ENCODE peak calls at places on chromosomes 1 and 21, in five cellular contexts. T is mesenchymal stem cell, N is pancreas, P is sigmoid colon, B is ascending aorta. A is an unnamed sample.

GRCh38 chr1:68347415-68347814 is 102.3 kb downstream of the RPE65 start:
- DNase-seq in T (no peak), N (no peak), P (peak; percentile 64), B (no peak), A (no peak)

GRCh38 chr21:42080788-42081083 is 9.6 kb downstream of the UMODL1 start:
- DNase-seq in T (peak; percentile 94), N (no peak), P (no peak), B (no peak), A (peak; percentile 36)

GRCh38 chr1:52554756-52555155 is 1.9 kb upstream of the TUT4 start:
- DNase-seq in P (no peak), B (no peak), N (no peak), T (peak; percentile 30), A (no peak)

GRCh38 chr1:223886516-223886921 is 40.8 kb upstream of the TP53BP2 start:
- DNase-seq in P (no peak), T (no peak), B (no peak), N (no peak), A (no peak)

GRCh38 chr1:1199961-1200875 is 6.2 kb downstream of the TNFRSF18 start:
- DNase-seq in T (no peak), N (peak; percentile 31), P (no peak), B (no peak), A (no peak)

GRCh38 chr1:222464841-222465210 is 83.1 kb downstream of the HHIPL2 start:
- DNase-seq in N (peak; percentile 70), P (peak; percentile 67), T (peak; percentile 76), B (peak; percentile 74), A (peak; percentile 58)

GRCh38 chr1:183227963-183228649 is 42.0 kb downstream of the LAMC2 start:
- DNase-seq in B (peak; percentile 65), P (no peak), N (no peak), T (peak; percentile 55), A (peak; percentile 55)

GRCh38 chr1:94130851-94131595 is 10.1 kb upstream of the ABCA4 start:
- DNase-seq in B (no peak), N (no peak), T (peak; percentile 55), P (no peak), A (no peak)

GRCh38 chr1:6996371-6996770 is 211.1 kb downstream of the CAMTA1 start:
- DNase-seq in T (no peak), N (no peak), P (no peak), B (no peak), A (no peak)

GRCh38 chr1:160781914-160782689 is 13.9 kb upstream of the LY9 start:
- DNase-seq in T (no peak), P (no peak), B (no peak), N (no peak), A (no peak)

GRCh38 chr1:158496379-158496778 is 24.4 kb downstream of the OR10R2 start:
- DNase-seq in N (no peak), T (peak; percentile 3), P (no peak), B (no peak), A (no peak)

GRCh38 chr1:118143828-118144227 is 41.2 kb downstream of the SPAG17 start:
- DNase-seq in T (no peak), B (no peak), P (no peak), N (peak; percentile 30), A (peak; percentile 20)

GRCh38 chr1:245656189-245656717 is 501.5 kb downstream of the KIF26B start:
- DNase-seq in N (no peak), B (no peak), P (no peak), T (no peak), A (no peak)

GRCh38 chr1:206898089-206898908 is 1.1 kb downstream of the IL24 start:
- DNase-seq in B (no peak), T (peak; percentile 64), N (no peak), P (no peak), A (peak; percentile 68)

GRCh38 chr21:43278359-43278758 is 109.6 kb downstream of the CRYAA start:
- DNase-seq in T (no peak), N (peak; percentile 37), P (no peak), B (no peak), A (no peak)

GRCh38 chr1:160097196-160097910 is 1.1 kb downstream of the IGSF8 start:
- DNase-seq in N (no peak), B (no peak), P (no peak), T (no peak), A (no peak)

GRCh38 chr1:75067975-75068374 is 66.2 kb upstream of the LHX8 start:
- DNase-seq in B (no peak), N (no peak), P (no peak), T (no peak), A (no peak)

GRCh38 chr1:6969106-6969505 is 183.9 kb downstream of the CAMTA1 start:
- DNase-seq in B (no peak), T (no peak), P (no peak), N (no peak), A (peak; percentile 13)

GRCh38 chr1:221350091-221350490 is 391.8 kb downstream of the DUSP10 start:
- DNase-seq in N (no peak), P (no peak), T (no peak), B (no peak), A (no peak)

GRCh38 chr1:155514582-155515187 is 47.9 kb downstream of the ASH1L start:
- DNase-seq in T (no peak), B (no peak), P (no peak), N (no peak), A (no peak)

GRCh38 chr1:22529901-22530621 is 33.2 kb upstream of the EPHA8 start:
- DNase-seq in B (peak; percentile 83), T (no peak), P (peak; percentile 69), N (no peak), A (no peak)

GRCh38 chr1:101253976-101254660 is 17.3 kb downstream of the S1PR1 start:
- DNase-seq in N (no peak), T (peak; percentile 65), P (no peak), B (no peak), A (peak; percentile 59)

GRCh38 chr1:209065350-209065749 is 518.2 kb upstream of the CAMK1G start:
- DNase-seq in B (no peak), T (no peak), N (no peak), P (no peak), A (no peak)

GRCh38 chr1:209062081-209062480 is 521.4 kb upstream of the CAMK1G start:
- DNase-seq in T (no peak), N (no peak), P (no peak), B (no peak), A (no peak)

GRCh38 chr1:209062863-209063262 is 520.7 kb upstream of the CAMK1G start:
- DNase-seq in B (no peak), P (no peak), N (no peak), T (no peak), A (no peak)

GRCh38 chr1:209064850-209065249 is 518.7 kb upstream of the CAMK1G start:
- DNase-seq in N (no peak), T (no peak), P (no peak), B (no peak), A (no peak)

DNA sequence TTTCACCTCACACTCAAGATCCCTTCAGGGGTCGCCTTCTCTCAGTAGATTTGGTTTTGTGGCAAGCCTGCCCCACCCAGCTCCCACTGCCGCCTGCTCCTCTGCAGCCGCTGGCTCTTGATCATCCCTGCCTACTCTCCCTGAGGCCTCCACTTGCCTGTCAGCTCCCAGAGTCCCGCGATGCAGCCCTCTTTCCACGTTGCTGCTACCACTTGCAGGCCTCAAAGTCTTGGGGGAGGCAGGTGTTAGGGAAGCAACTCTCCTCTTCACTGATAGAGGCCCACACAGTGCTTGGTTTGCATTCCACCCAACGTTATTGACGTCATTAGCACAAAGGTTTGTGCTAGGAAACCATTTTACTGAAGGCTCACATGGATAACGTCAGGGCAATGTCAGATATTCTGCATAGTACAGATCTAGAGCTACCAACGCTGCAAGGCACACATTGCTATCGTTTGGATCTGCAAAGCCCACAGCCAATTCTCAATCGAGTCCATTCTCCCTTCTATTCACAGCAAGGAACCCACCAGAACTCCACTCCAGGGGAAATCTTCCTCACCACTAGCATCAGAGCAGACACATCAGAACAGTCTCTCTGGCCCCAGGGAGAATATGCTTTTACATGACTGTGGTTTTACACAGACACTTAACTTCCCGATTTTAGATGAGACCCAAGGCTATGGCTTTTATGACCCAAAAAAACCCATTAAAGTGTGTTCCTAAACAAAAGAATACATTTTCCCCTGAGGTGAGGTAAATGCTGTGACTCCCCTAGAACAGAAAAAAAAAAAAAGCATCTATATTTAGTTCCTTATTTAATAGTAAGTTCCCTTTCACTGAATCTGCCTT is 519.5 kb upstream of the CAMK1G start:
- DNase-seq in P (no peak), T (no peak), N (no peak), B (no peak), A (no peak)
- H3K4me3 ChIP-seq in P (no peak overlapping the region), T (no peak overlapping the region), N (no peak overlapping the region), B (no peak overlapping the region), A (no peak overlapping the region)

GRCh38 chr1:125085720-125086591 is 3901.2 kb downstream of the SRGAP2C start:
- DNase-seq in P (peak; percentile 50), B (no peak), T (no peak), N (no peak), A (no peak)

DNA sequence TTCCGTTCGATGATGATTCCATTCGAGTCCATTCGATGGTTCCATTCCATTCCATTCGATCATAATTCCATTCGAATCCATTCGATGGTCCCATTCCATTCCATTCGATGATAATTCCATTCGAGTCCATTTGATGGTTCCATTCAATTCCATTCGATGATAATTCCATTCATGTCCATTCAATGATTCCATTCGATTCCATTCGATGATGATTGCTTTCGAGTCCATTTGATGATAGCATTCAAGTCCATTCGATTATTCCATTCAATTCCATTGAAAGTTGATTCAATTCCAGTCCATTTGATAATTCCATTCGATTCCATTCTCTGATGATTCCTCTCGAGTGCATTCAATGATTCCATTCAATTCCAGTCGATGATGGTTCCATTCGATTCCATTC is 3895.3 kb downstream of the SRGAP2C start:
- DNase-seq in T (no peak), N (no peak), B (no peak), P (no peak), A (no peak)
- H3K9me3 ChIP-seq in T (peaks cover 66% of the 10 kb centered on the region), N (no peaks in the 10 kb centered on the region), B (peaks cover 13% of the 10 kb centered on the region), P (no peaks in the 10 kb centered on the region), A (peaks cover 22% of the 10 kb centered on the region)

GRCh38 chr1:71285529-71285928 is 204.7 kb upstream of the ZRANB2 start:
- DNase-seq in B (no peak), T (no peak), N (no peak), P (no peak), A (no peak)
- H3K4me3 ChIP-seq in B (no peak overlapping the region), T (no peak overlapping the region), N (no peak overlapping the region), P (no peak overlapping the region), A (no peak overlapping the region)

DNA sequence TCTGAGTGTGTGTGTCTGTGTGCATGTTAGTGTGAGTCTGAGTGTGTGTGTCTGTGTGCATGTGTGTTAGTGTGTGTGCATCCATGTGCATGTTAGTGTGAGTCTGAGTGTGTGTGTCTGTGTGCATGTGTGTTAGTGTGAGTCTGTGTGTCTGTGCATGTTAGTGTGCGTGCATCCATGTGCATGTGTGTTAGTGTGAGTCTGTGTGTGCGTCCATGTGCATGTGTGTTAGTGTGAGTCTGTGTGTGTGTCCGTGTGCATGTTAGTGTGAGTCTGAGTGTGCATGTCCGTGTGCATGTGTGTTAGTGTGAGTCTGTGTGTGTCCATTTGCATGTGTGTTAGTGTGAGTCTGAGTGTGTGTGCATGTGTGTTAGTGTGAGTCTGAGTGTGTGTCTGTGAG is 76.6 kb upstream of the ACTRT2 start:
- DNase-seq in N (no peak), P (peak; percentile 7), T (no peak), B (no peak), A (no peak)
- H3K9me3 ChIP-seq in N (no peaks in the 10 kb centered on the region), P (no peaks in the 10 kb centered on the region), T (peaks cover 20% of the 10 kb centered on the region), B (peaks cover 5% of the 10 kb centered on the region), A (peaks cover 2% of the 10 kb centered on the region)

A was measured in MG63.